ENCODE peak calls at places on chromosomes 1 and 21, in seven cellular contexts. H, R, O, Z, Y, A and C are unnamed samples.

GRCh38 chr1:234331511-234331910 is 41.7 kb upstream of the COA6 start:
- DNase-seq in H (peak; percentile 37), Z (no peak), A (peak; percentile 91), O (no peak), Y (no peak), R (no peak), C (no peak)

GRCh38 chr1:183806086-183806485 is 1.2 kb downstream of the RGL1 start:
- DNase-seq in O (no peak), H (peak; percentile 47), R (no peak), Y (no peak), A (no peak), Z (no peak), C (no peak)

GRCh38 chr1:12148958-12149790 is 17.6 kb upstream of the TNFRSF1B start:
- DNase-seq in Z (no peak), Y (no peak), O (no peak), R (no peak), A (no peak), H (no peak), C (no peak)

GRCh38 chr1:42737257-42737656 is 2.8 kb downstream of the CLDN19 start:
- DNase-seq in O (no peak), A (peak; percentile 57), R (no peak), Y (no peak), Z (peak; percentile 72), H (no peak), C (no peak)

GRCh38 chr21:33430858-33431257 is 27.6 kb downstream of the IFNGR2 start:
- DNase-seq in Y (no peak), H (no peak), A (no peak), O (no peak), Z (no peak), R (no peak), C (no peak)

GRCh38 chr1:17239420-17239819 is 9.5 kb upstream of the PADI3 start:
- DNase-seq in Z (no peak), R (no peak), Y (peak; percentile 93), A (peak; percentile 93), H (peak; percentile 96), O (peak; percentile 91), C (peak; percentile 27)

GRCh38 chr1:92879316-92879968 is 47.6 kb downstream of the RPL5 start:
- DNase-seq in O (no peak), Y (no peak), Z (no peak), R (no peak), H (no peak), A (no peak), C (no peak)

GRCh38 chr1:66623812-66624211 is 89.9 kb downstream of the SGIP1 start:
- DNase-seq in A (no peak), O (peak; percentile 73), Z (no peak), Y (peak; percentile 59), R (no peak), H (peak; percentile 91), C (no peak)

GRCh38 chr1:101238041-101238515 is 1.3 kb downstream of the S1PR1 start:
- DNase-seq in Z (no peak), Y (no peak), H (no peak), A (no peak), R (no peak), O (no peak), C (no peak)

GRCh38 chr1:224501836-224502235 is 67.2 kb upstream of the WDR26 start:
- DNase-seq in H (no peak), O (no peak), R (no peak), Z (no peak), A (no peak), Y (no peak), C (no peak)

GRCh38 chr1:24373044-24373443 is 40.5 kb downstream of the STPG1 start:
- DNase-seq in A (no peak), H (no peak), O (no peak), Z (no peak), R (no peak), Y (no peak), C (no peak)

GRCh38 chr1:231279683-231280082 is 38.7 kb downstream of the GNPAT start:
- DNase-seq in A (no peak), O (no peak), Y (no peak), R (no peak), Z (no peak), H (no peak), C (no peak)

GRCh38 chr1:211910136-211910884 is 79.7 kb upstream of the LPGAT1 start:
- DNase-seq in Z (no peak), O (no peak), R (no peak), A (no peak), Y (no peak), H (no peak), C (no peak)

GRCh38 chr1:79371802-79372201 is 365.3 kb upstream of the ADGRL4 start:
- DNase-seq in A (no peak), O (no peak), R (no peak), Y (no peak), H (no peak), Z (no peak), C (no peak)

GRCh38 chr21:34215911-34216310 is 142.5 kb downstream of the MRPS6 start:
- DNase-seq in A (no peak), R (no peak), H (no peak), Z (no peak), O (no peak), Y (no peak), C (no peak)

GRCh38 chr1:93061895-93062792 is 16.9 kb upstream of the MTF2 start:
- DNase-seq in O (peak; percentile 29), Z (no peak), R (no peak), Y (peak; percentile 58), H (peak; percentile 64), A (peak; percentile 62), C (no peak)

GRCh38 chr21:42561742-42562141 is 48.1 kb downstream of the SLC37A1 start:
- DNase-seq in H (no peak), O (no peak), A (no peak), Y (no peak), R (no peak), Z (peak; percentile 65), C (no peak)

DNA sequence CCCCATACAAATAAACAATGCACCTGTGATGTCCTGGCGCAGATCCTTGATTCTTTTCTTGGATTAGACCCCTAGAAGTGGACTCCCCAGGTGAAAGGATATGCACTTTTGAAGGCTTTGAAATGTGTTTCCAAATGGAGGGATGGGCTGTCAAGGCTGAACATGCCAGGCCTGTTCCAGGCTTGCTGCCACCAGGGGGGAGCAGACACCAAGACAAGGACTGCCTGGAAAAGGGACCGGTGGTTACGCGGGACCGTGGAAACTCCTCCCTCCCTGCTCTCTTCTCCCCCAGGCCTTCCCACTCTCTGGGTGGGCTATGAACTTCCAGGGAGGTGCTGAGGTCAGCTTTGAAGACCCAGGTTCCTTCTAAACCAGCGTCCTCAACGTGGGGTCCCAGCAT is 12.7 kb downstream of the C1QB start:
- DNase-seq in H (peak; percentile 56), O (peak; percentile 26), A (peak; percentile 18), Z (no peak), Y (peak; percentile 48), R (no peak), C (peak; percentile 37)
- TF ChIP-seq CTCF in H (peak; percentile 66), O (peak; percentile 77), A (peak; percentile 19), Z (no peak), Y (peak; percentile 61), R (peak; percentile 42), C (peak; percentile 66)

GRCh38 chr1:217917277-217917887 is 286.2 kb downstream of the SPATA17 start:
- DNase-seq in O (no peak), H (no peak), A (no peak), R (no peak), Y (no peak), Z (no peak), C (no peak)

GRCh38 chr1:217910791-217911320 is 279.7 kb downstream of the SPATA17 start:
- DNase-seq in Z (no peak), Y (no peak), A (no peak), O (no peak), R (no peak), H (no peak), C (no peak)

GRCh38 chr1:217910205-217910604 is 279.1 kb downstream of the SPATA17 start:
- DNase-seq in Y (no peak), A (no peak), R (no peak), H (no peak), O (no peak), Z (no peak), C (no peak)

GRCh38 chr1:217907504-217907903 is 276.4 kb downstream of the SPATA17 start:
- DNase-seq in R (no peak), Y (peak; percentile 10), H (peak; percentile 15), O (peak; percentile 4), Z (no peak), A (peak; percentile 98), C (no peak)

GRCh38 chr1:217911908-217912307 is 280.8 kb downstream of the SPATA17 start:
- DNase-seq in Y (peak; percentile 3), H (no peak), A (peak; percentile 45), R (no peak), Z (no peak), O (no peak), C (no peak)
- TF ChIP-seq CTCF in Y (peak; percentile 32), H (no peak), A (peak; percentile 52), R (peak; percentile 32), Z (no peak), O (no peak), C (peak; percentile 35)

GRCh38 chr1:152182431-152182830 is 23.4 kb upstream of the RPTN start:
- DNase-seq in A (peak; percentile 80), R (no peak), H (peak; percentile 31), O (peak; percentile 28), Y (no peak), Z (no peak), C (no peak)
- TF ChIP-seq CTCF in A (peak; percentile 94), R (peak; percentile 57), H (peak; percentile 42), O (peak; percentile 77), Y (peak; percentile 43), Z (peak; percentile 35), C (peak; percentile 30)

DNA sequence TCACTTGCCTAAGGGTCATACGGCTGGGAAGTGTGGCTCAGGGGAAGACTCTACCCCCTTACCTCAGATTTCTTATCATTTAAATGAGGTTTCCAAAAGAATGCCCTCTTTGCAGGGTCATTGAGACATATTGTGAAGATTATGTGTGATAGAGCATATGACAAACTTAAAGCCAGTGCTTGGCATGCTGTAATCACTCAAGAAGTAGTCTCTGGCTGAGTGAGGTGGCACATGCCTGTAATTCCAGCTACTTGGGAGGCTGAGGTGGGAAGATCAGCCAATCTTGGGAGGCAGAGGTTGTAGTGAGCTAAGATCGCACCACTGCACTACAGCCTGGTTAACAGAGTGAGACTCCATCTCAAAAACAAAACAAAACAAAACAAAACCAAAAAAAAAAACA is 7.5 kb upstream of the LDLRAD2 start:
- DNase-seq in Y (no peak), A (no peak), O (no peak), R (no peak), Z (no peak), H (no peak), C (no peak)
- TF ChIP-seq CTCF in Y (no peak), A (no peak), O (no peak), R (no peak), Z (no peak), H (no peak), C (no peak)